ENCODE peak calls at places on chromosome X, in six cellular contexts. K, B, W, T, H and L are unnamed samples.

GRCh38 chrX:109619816-109620215 is 5.2 kb downstream of the KCNE5 start:
- DNase-seq in B (no peak), H (no peak), T (no peak), W (no peak), K (no peak), L (no peak)

GRCh38 chrX:128818690-128819089 is 704.6 kb downstream of the SMARCA1 start:
- DNase-seq in T (no peak), H (no peak), K (no peak), W (no peak), B (no peak), L (no peak)

GRCh38 chrX:20623448-20623847 is 356.7 kb upstream of the RPS6KA3 start:
- DNase-seq in T (no peak), W (no peak), H (no peak), K (no peak), B (peak), L (no peak)

GRCh38 chrX:151227637-151228036 is 51.3 kb downstream of the GPR50 start:
- DNase-seq in H (no peak), K (no peak), B (no peak), T (no peak), W (no peak), L (no peak)

GRCh38 chrX:16459008-16459407 is 190.9 kb upstream of the S100G start:
- DNase-seq in H (no peak), B (no peak), W (no peak), K (no peak), T (peak), L (no peak)

GRCh38 chrX:150547511-150548115 is 20.8 kb upstream of the MTM1 start:
- DNase-seq in T (no peak), H (peak), B (peak), K (no peak), W (no peak), L (peak)

GRCh38 chrX:105314468-105314867 is 94.0 kb upstream of the TEX13A start:
- DNase-seq in T (peak), K (no peak), H (peak), B (no peak), W (no peak), L (no peak)

GRCh38 chrX:109760241-109760921 is 27.3 kb upstream of the ACSL4 start:
- DNase-seq in K (no peak), H (no peak), W (no peak), B (no peak), T (no peak), L (no peak)